ENCODE peak calls at places on chromosomes 6 and 20, in five cellular contexts. One of them, this sample, is unnamed.

GRCh38 chr6:145839653-145840052 is 25.1 kb upstream of the FBXO30 start:
- DNase-seq in neuronal stem cell: no peak
- DNase-seq in H1: no peak
- DNase-seq in H9: no peak
- DNase-seq in trophoblast cell: no peak
- DNase-seq in this sample: no peak

GRCh38 chr20:62702886-62703852 is 5.5 kb upstream of the NTSR1 start:
- DNase-seq in neuronal stem cell: no peak
- DNase-seq in H1: no peak
- DNase-seq in H9: no peak
- DNase-seq in trophoblast cell: peak
- DNase-seq in this sample: peak

GRCh38 chr6:165820407-165820806 is 157.4 kb upstream of the PDE10A start:
- DNase-seq in neuronal stem cell: no peak
- DNase-seq in H1: no peak
- DNase-seq in H9: no peak
- DNase-seq in trophoblast cell: no peak
- DNase-seq in this sample: no peak

GRCh38 chr6:8400663-8401062 is 34.7 kb downstream of the SLC35B3 start:
- DNase-seq in neuronal stem cell: no peak
- DNase-seq in H1: no peak
- DNase-seq in H9: no peak
- DNase-seq in trophoblast cell: no peak
- DNase-seq in this sample: no peak

GRCh38 chr6:151254451-151255081 is 14.8 kb downstream of the AKAP12 start:
- DNase-seq in neuronal stem cell: no peak
- DNase-seq in H1: no peak
- DNase-seq in H9: no peak
- DNase-seq in trophoblast cell: peak
- DNase-seq in this sample: peak

GRCh38 chr6:4732691-4733315 is 43.4 kb upstream of the CDYL start:
- DNase-seq in neuronal stem cell: no peak
- DNase-seq in H1: peak
- DNase-seq in H9: peak
- DNase-seq in trophoblast cell: peak
- DNase-seq in this sample: peak

GRCh38 chr6:73152556-73152955 is 72.7 kb downstream of the KHDC1L start:
- DNase-seq in neuronal stem cell: no peak
- DNase-seq in H1: no peak
- DNase-seq in H9: no peak
- DNase-seq in trophoblast cell: no peak
- DNase-seq in this sample: no peak

GRCh38 chr20:41531876-41532275 is 86.3 kb downstream of the CHD6 start:
- DNase-seq in neuronal stem cell: no peak
- DNase-seq in H1: no peak
- DNase-seq in H9: no peak
- DNase-seq in trophoblast cell: no peak
- DNase-seq in this sample: no peak

GRCh38 chr20:59600472-59600871 is 3.9 kb upstream of the PHACTR3 start:
- DNase-seq in neuronal stem cell: no peak
- DNase-seq in H1: no peak
- DNase-seq in H9: no peak
- DNase-seq in trophoblast cell: no peak
- DNase-seq in this sample: no peak

GRCh38 chr6:45707188-45707587 is 308.5 kb downstream of the CLIC5 start:
- DNase-seq in neuronal stem cell: no peak
- DNase-seq in H1: no peak
- DNase-seq in H9: no peak
- DNase-seq in trophoblast cell: no peak
- DNase-seq in this sample: no peak
- H2AK5ac ChIP-seq in neuronal stem cell: no peak
- H2AK5ac ChIP-seq in H1: no peak
- H2AK5ac ChIP-seq in H9: no peak
- H2AK5ac ChIP-seq in trophoblast cell: no peak
- H2AK5ac ChIP-seq in this sample: no peak

DNA sequence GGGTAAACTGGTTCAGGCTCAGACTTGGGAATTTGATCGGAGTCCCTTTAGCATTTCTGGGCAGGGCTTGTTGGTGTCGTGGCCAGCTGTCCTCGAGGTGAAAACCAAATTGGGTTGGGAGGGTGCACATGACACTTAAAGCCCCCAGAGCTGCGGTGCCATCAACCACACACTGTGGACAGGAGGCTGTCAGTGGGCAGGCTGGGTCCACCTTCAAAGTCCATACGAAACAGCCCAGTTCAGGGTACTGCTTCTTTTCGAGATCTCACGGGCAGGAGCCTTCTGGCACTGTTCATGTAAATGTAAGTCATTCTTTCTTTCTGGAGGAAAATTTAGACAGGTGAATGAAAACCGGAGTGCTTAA is 7.0 kb downstream of the SYNJ2 start:
- DNase-seq in neuronal stem cell: no peak
- DNase-seq in H1: no peak
- DNase-seq in H9: no peak
- DNase-seq in trophoblast cell: no peak
- DNase-seq in this sample: no peak
- H2BK120ac ChIP-seq in neuronal stem cell: no peak
- H2BK120ac ChIP-seq in H1: no peak
- H2BK120ac ChIP-seq in H9: no peak
- H2BK120ac ChIP-seq in trophoblast cell: no peak
- H2BK120ac ChIP-seq in this sample: peak

GRCh38 chr6:143159001-143159400 is 98.3 kb downstream of the AIG1 start:
- DNase-seq in neuronal stem cell: no peak
- DNase-seq in H1: no peak
- DNase-seq in H9: no peak
- DNase-seq in trophoblast cell: no peak
- DNase-seq in this sample: no peak
- H2BK12ac ChIP-seq in neuronal stem cell: no peak
- H2BK12ac ChIP-seq in H1: no peak
- H2BK12ac ChIP-seq in H9: no peak
- H2BK12ac ChIP-seq in trophoblast cell: no peak
- H2BK12ac ChIP-seq in this sample: no peak

GRCh38 chr20:1319051-1319450 is 9.9 kb downstream of the SDCBP2 start:
- DNase-seq in neuronal stem cell: no peak
- DNase-seq in H1: no peak
- DNase-seq in H9: no peak
- DNase-seq in trophoblast cell: no peak
- DNase-seq in this sample: no peak

GRCh38 chr20:1320016-1320415 is 8.9 kb downstream of the SDCBP2 start:
- DNase-seq in neuronal stem cell: no peak
- DNase-seq in H1: no peak
- DNase-seq in H9: no peak
- DNase-seq in trophoblast cell: no peak
- DNase-seq in this sample: no peak

GRCh38 chr20:1320902-1321653 is 7.9 kb downstream of the SDCBP2 start:
- DNase-seq in neuronal stem cell: no peak
- DNase-seq in H1: no peak
- DNase-seq in H9: no peak
- DNase-seq in trophoblast cell: no peak
- DNase-seq in this sample: no peak

GRCh38 chr20:1317545-1318255 is 11.2 kb downstream of the SDCBP2 start:
- DNase-seq in neuronal stem cell: no peak
- DNase-seq in H1: no peak
- DNase-seq in H9: no peak
- DNase-seq in trophoblast cell: no peak
- DNase-seq in this sample: no peak

DNA sequence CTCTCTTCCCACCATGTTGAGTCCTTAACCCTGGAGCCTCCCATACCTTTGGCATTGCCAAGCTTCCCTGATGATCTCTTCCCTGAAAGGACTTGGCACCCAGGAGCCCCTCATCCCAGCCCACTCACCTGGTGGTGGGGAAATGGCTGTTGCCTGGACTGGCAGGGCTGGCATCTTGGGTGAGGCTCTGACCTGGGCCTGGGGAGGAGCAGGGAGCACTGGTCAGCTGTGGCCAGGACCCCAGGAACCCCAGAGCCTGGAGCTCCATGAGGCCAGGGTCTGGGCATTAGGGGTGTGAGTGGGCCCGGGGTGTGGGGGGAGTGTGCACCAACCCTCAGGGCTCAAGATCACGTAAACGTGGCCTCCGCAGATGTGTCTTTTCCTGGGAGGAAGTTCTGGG is 9.5 kb downstream of the SDCBP2 start:
- DNase-seq in neuronal stem cell: no peak
- DNase-seq in H1: no peak
- DNase-seq in H9: no peak
- DNase-seq in trophoblast cell: no peak
- DNase-seq in this sample: no peak
- H2AK5ac ChIP-seq in neuronal stem cell: no peak
- H2AK5ac ChIP-seq in H1: no peak
- H2AK5ac ChIP-seq in H9: no peak
- H2AK5ac ChIP-seq in trophoblast cell: no peak
- H2AK5ac ChIP-seq in this sample: no peak

GRCh38 chr6:157596461-157596860 is 215.5 kb downstream of the ZDHHC14 start:
- DNase-seq in neuronal stem cell: no peak
- DNase-seq in H1: no peak
- DNase-seq in H9: no peak
- DNase-seq in trophoblast cell: no peak
- DNase-seq in this sample: peak
- H2BK120ac ChIP-seq in neuronal stem cell: no peak
- H2BK120ac ChIP-seq in H1: no peak
- H2BK120ac ChIP-seq in H9: no peak
- H2BK120ac ChIP-seq in trophoblast cell: no peak
- H2BK120ac ChIP-seq in this sample: no peak

GRCh38 chr6:132512638-132513632 is at the start of gene STX7:
- DNase-seq in neuronal stem cell: peak
- DNase-seq in H1: peak
- DNase-seq in H9: peak
- DNase-seq in trophoblast cell: peak
- DNase-seq in this sample: peak

GRCh38 chr6:132511159-132511835 is 1.6 kb downstream of the STX7 start:
- DNase-seq in neuronal stem cell: no peak
- DNase-seq in H1: no peak
- DNase-seq in H9: no peak
- DNase-seq in trophoblast cell: no peak
- DNase-seq in this sample: peak

GRCh38 chr6:132512342-132512637 is 626 bp downstream of the STX7 start:
- DNase-seq in neuronal stem cell: no peak
- DNase-seq in H1: no peak
- DNase-seq in H9: no peak
- DNase-seq in trophoblast cell: no peak
- DNase-seq in this sample: no peak

GRCh38 chr6:132513821-132514545 is 1.1 kb upstream of the STX7 start:
- DNase-seq in neuronal stem cell: no peak
- DNase-seq in H1: no peak
- DNase-seq in H9: no peak
- DNase-seq in trophoblast cell: peak
- DNase-seq in this sample: no peak

GRCh38 chr6:132511836-132512230 is 1.1 kb downstream of the STX7 start:
- DNase-seq in neuronal stem cell: no peak
- DNase-seq in H1: no peak
- DNase-seq in H9: no peak
- DNase-seq in trophoblast cell: no peak
- DNase-seq in this sample: no peak
- H2BK12ac ChIP-seq in neuronal stem cell: no peak
- H2BK12ac ChIP-seq in H1: no peak
- H2BK12ac ChIP-seq in H9: no peak
- H2BK12ac ChIP-seq in trophoblast cell: no peak
- H2BK12ac ChIP-seq in this sample: no peak

DNA sequence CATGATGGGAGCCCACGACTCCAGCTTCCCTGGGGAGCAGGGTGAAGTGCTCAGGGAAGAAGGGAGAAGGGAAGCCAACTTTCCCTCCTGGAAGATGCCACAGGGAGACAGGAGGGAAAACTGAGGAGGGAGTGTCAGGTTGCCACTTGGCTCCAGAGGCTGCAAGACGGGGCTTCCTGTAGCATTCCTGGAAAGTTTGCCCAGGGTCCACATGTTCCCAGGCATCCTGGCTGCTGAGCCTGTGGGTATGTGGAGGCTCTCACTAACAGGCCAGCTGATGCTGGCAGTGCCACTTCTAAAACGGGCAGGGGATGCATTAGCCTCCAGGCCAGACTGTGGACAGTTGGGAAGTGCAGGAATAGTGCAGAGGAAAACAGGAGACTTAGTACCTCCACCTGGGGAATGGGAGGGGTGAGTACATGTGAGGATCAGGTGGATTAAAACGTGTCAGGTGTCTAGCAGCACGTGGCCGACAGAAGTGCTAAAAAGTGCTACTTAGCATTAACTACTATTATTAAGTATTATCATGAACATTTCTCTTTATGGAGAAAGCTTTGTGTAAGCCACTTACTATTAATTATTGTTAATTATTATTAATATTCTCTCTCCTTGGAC is 33.2 kb downstream of the BANF2 start:
- DNase-seq in neuronal stem cell: no peak
- DNase-seq in H1: no peak
- DNase-seq in H9: no peak
- DNase-seq in trophoblast cell: no peak
- DNase-seq in this sample: no peak
- H2AK5ac ChIP-seq in neuronal stem cell: no peak
- H2AK5ac ChIP-seq in H1: no peak
- H2AK5ac ChIP-seq in H9: no peak
- H2AK5ac ChIP-seq in trophoblast cell: no peak
- H2AK5ac ChIP-seq in this sample: no peak

GRCh38 chr6:52571099-52571755 is 5.6 kb downstream of the TRAM2 start:
- DNase-seq in neuronal stem cell: no peak
- DNase-seq in H1: no peak
- DNase-seq in H9: no peak
- DNase-seq in trophoblast cell: no peak
- DNase-seq in this sample: peak

GRCh38 chr6:52570291-52570700 is 6.6 kb downstream of the TRAM2 start:
- DNase-seq in neuronal stem cell: no peak
- DNase-seq in H1: no peak
- DNase-seq in H9: no peak
- DNase-seq in trophoblast cell: no peak
- DNase-seq in this sample: no peak

GRCh38 chr6:52566201-52566600 is 10.7 kb downstream of the TRAM2 start:
- DNase-seq in neuronal stem cell: no peak
- DNase-seq in H1: no peak
- DNase-seq in H9: no peak
- DNase-seq in trophoblast cell: no peak
- DNase-seq in this sample: no peak

GRCh38 chr6:52566853-52567279 is 10.0 kb downstream of the TRAM2 start:
- DNase-seq in neuronal stem cell: no peak
- DNase-seq in H1: no peak
- DNase-seq in H9: no peak
- DNase-seq in trophoblast cell: peak
- DNase-seq in this sample: peak

GRCh38 chr6:52568320-52568719 is 8.5 kb downstream of the TRAM2 start:
- DNase-seq in neuronal stem cell: no peak
- DNase-seq in H1: no peak
- DNase-seq in H9: no peak
- DNase-seq in trophoblast cell: no peak
- DNase-seq in this sample: no peak
- H2BK120ac ChIP-seq in neuronal stem cell: no peak
- H2BK120ac ChIP-seq in H1: no peak
- H2BK120ac ChIP-seq in H9: no peak
- H2BK120ac ChIP-seq in trophoblast cell: no peak
- H2BK120ac ChIP-seq in this sample: no peak